ENCODE peak calls at places on chromosomes 12 and 14, in four cellular contexts. W is vagina, E is pancreas, O is bronchial epithelial cell. L is an unnamed sample.

GRCh38 chr12:107616941-107617340 is 68.7 kb upstream of the PWP1 start:
- DNase-seq in O (no peak), W (no peak), E (no peak), L (no peak)

GRCh38 chr14:103319422-103319821 is 14.6 kb upstream of the EIF5 start:
- DNase-seq in O (no peak), W (no peak), E (peak), L (no peak)

GRCh38 chr14:67529947-67530935 is 2.8 kb upstream of the PLEKHH1 start:
- DNase-seq in W (no peak), O (no peak), E (no peak), L (no peak)

GRCh38 chr12:57500213-57500612 is 12.3 kb downstream of the MARS1 start:
- DNase-seq in W (no peak), E (peak), O (no peak), L (no peak)

GRCh38 chr14:105879867-105880561 is 353.6 kb downstream of the TMEM121 start:
- DNase-seq in W (no peak), E (peak), O (no peak), L (no peak)

GRCh38 chr12:1504304-1505150 is 89.9 kb downstream of the FBXL14 start:
- DNase-seq in O (no peak), E (no peak), W (no peak), L (no peak)

GRCh38 chr14:93688239-93688666 is 100.0 kb downstream of the PRIMA1 start:
- DNase-seq in O (no peak), E (no peak), W (no peak), L (no peak)

GRCh38 chr12:69779928-69780327 is 41.3 kb downstream of the RAB3IP start:
- DNase-seq in O (peak), E (no peak), W (no peak), L (no peak)

GRCh38 chr12:131829351-131829794 is 1.2 kb downstream of the MMP17 start:
- DNase-seq in O (no peak), W (peak), E (peak), L (no peak)

GRCh38 chr14:64951291-64951690 is 8.7 kb upstream of the GPX2 start:
- DNase-seq in E (peak), W (no peak), O (no peak), L (no peak)

GRCh38 chr12:131830335-131831020 is 2.3 kb downstream of the MMP17 start:
- DNase-seq in W (no peak), O (peak), E (peak), L (peak)

GRCh38 chr14:30610719-30611388 is 11.3 kb upstream of the SCFD1 start:
- DNase-seq in W (no peak), O (peak), E (no peak), L (no peak)

GRCh38 chr12:105462841-105463240 is 132.3 kb downstream of the C12orf75 start:
- DNase-seq in E (no peak), W (no peak), O (peak), L (no peak)

GRCh38 chr12:109269428-109269827 is 39.7 kb downstream of the FOXN4 start:
- DNase-seq in O (no peak), W (no peak), E (no peak), L (no peak)

GRCh38 chr14:33505963-33506329 is 444.9 kb downstream of the EGLN3 start:
- DNase-seq in O (no peak), W (no peak), E (no peak), L (no peak)

GRCh38 chr12:113727651-113728061 is 238.5 kb downstream of the RBM19 start:
- DNase-seq in W (no peak), E (no peak), O (peak), L (no peak)

GRCh38 chr12:113186033-113186365 is 478 bp downstream of the RITA1 start:
- DNase-seq in W (no peak), O (no peak), E (no peak), L (no peak)

GRCh38 chr12:71014180-71014785 is 93.7 kb upstream of the PTPRR start:
- DNase-seq in W (no peak), O (peak), E (no peak), L (no peak)

GRCh38 chr14:65214741-65215140 is 112.4 kb upstream of the MAX start:
- DNase-seq in E (no peak), O (no peak), W (no peak), L (no peak)

GRCh38 chr14:68397371-68397779 is 395.5 kb downstream of the ZFP36L1 start:
- DNase-seq in O (no peak), E (no peak), W (no peak), L (no peak)

GRCh38 chr14:89373185-89373584 is 43.8 kb downstream of the FOXN3 start:
- DNase-seq in O (peak), E (no peak), W (no peak), L (no peak)

GRCh38 chr14:62168564-62169155 is 406.4 kb downstream of the SNAPC1 start:
- DNase-seq in O (no peak), E (no peak), W (no peak), L (no peak)

GRCh38 chr14:104554608-104555401 is 24.8 kb upstream of the C14orf180 start:
- DNase-seq in E (peak), W (no peak), O (no peak), L (no peak)

GRCh38 chr12:30785630-30786029 is 30.9 kb upstream of the CAPRIN2 start:
- DNase-seq in E (no peak), W (no peak), O (no peak), L (no peak)

GRCh38 chr14:53896773-53897172 is 59.9 kb downstream of the BMP4 start:
- DNase-seq in O (no peak), E (no peak), W (no peak), L (peak)

GRCh38 chr14:33990790-33991189 is 39.9 kb upstream of the EGLN3 start:
- DNase-seq in W (no peak), O (no peak), E (no peak), L (no peak)

GRCh38 chr14:104865069-104865630 is at the start of gene CEP170B:
- DNase-seq in O (no peak), W (no peak), E (peak), L (no peak)

GRCh38 chr14:59301354-59301753 is 112.9 kb downstream of the DAAM1 start:
- DNase-seq in E (no peak), W (no peak), O (no peak), L (no peak)

GRCh38 chr12:54216580-54217308 is 28.0 kb upstream of the SMUG1 start:
- DNase-seq in W (no peak), E (peak), O (peak), L (no peak)

GRCh38 chr14:59028476-59029202 is 159.8 kb upstream of the DAAM1 start:
- DNase-seq in W (no peak), O (peak), E (peak), L (peak)

GRCh38 chr12:27807063-27807703 is 27.1 kb upstream of the MANSC4 start:
- DNase-seq in O (no peak), W (no peak), E (no peak), L (no peak)